ENCODE peak calls at places on chromosomes 4 and X, in seven cellular contexts. K is uterus, Y is body of pancreas, P is testis, V is IMR-90, T is ovary, X is HepG2. S is an unnamed sample.
A peak's percentile ranks its signal among the peaks of the same experiment; 100 is the strongest.

GRCh38 chr4:156710571-156711195 is 260.9 kb downstream of the PDGFC start:
- DNase-seq in K (no peak), T (no peak), Y (no peak), P (no peak), V (peak; percentile 44), X (peak; percentile 42), S (no peak)

GRCh38 chrX:125387945-125388344 is 68.3 kb downstream of the TEX13C start:
- DNase-seq in Y (no peak), X (no peak), V (no peak), K (no peak), P (no peak), T (no peak), S (no peak)

GRCh38 chrX:69510137-69510715 is 6.1 kb downstream of the NALF2 start:
- DNase-seq in T (no peak), V (no peak), Y (no peak), X (no peak), P (no peak), K (no peak), S (no peak)

GRCh38 chr4:7067147-7067522 is 729 bp downstream of the GRPEL1 start:
- DNase-seq in X (peak; percentile 40), K (no peak), P (no peak), Y (no peak), V (no peak), T (no peak), S (peak; percentile 51)

GRCh38 chr4:112284662-112285411 is 867 bp downstream of the TIFA start:
- DNase-seq in P (peak; percentile 30), Y (peak; percentile 56), K (no peak), X (no peak), T (no peak), V (peak; percentile 24), S (no peak)

GRCh38 chr4:120071192-120071795 is 4.6 kb upstream of the MAD2L1 start:
- DNase-seq in V (peak; percentile 80), Y (peak; percentile 63), X (peak; percentile 43), T (no peak), K (no peak), P (no peak), S (no peak)

GRCh38 chrX:15675490-15675921 is 10.9 kb upstream of the CLTRN start:
- DNase-seq in X (no peak), V (no peak), Y (peak; percentile 92), K (no peak), P (peak; percentile 86), T (peak; percentile 94), S (peak; percentile 89)

GRCh38 chr4:17823871-17824669 is 13.3 kb downstream of the NCAPG start:
- DNase-seq in P (no peak), K (no peak), V (no peak), X (no peak), Y (no peak), T (no peak), S (no peak)

GRCh38 chrX:13599491-13599890 is 30.1 kb downstream of the EGFL6 start:
- DNase-seq in K (no peak), P (no peak), T (no peak), X (no peak), V (no peak), Y (no peak), S (no peak)

GRCh38 chr4:7295201-7295916 is 103.0 kb downstream of the SORCS2 start:
- DNase-seq in V (no peak), K (peak; percentile 75), T (peak; percentile 76), P (peak; percentile 48), Y (peak; percentile 20), X (no peak), S (no peak)

GRCh38 chr4:81215936-81216335 is 914 bp upstream of the PRKG2 start:
- DNase-seq in V (no peak), Y (no peak), K (no peak), T (no peak), X (no peak), P (no peak), S (no peak)

GRCh38 chrX:20015422-20015821 is 24.6 kb upstream of the BCLAF3 start:
- DNase-seq in X (no peak), Y (no peak), P (no peak), K (no peak), T (no peak), V (no peak), S (no peak)

GRCh38 chr4:161894493-161895167 is 269.2 kb downstream of the FSTL5 start:
- DNase-seq in X (no peak), P (no peak), V (no peak), K (no peak), Y (no peak), T (no peak), S (no peak)

GRCh38 chr4:174255790-174256189 is 27.7 kb downstream of the FBXO8 start:
- DNase-seq in K (no peak), P (no peak), V (peak; percentile 92), T (no peak), Y (no peak), X (no peak), S (no peak)

GRCh38 chrX:151789179-151789800 is 54.7 kb downstream of the CNGA2 start:
- DNase-seq in X (no peak), V (peak; percentile 45), T (peak; percentile 50), Y (peak; percentile 19), P (no peak), K (peak; percentile 64), S (peak; percentile 32)

GRCh38 chr4:35521682-35522081 is 722.6 kb downstream of the ARAP2 start:
- DNase-seq in K (no peak), X (no peak), P (no peak), T (no peak), Y (no peak), V (no peak), S (no peak)

DNA sequence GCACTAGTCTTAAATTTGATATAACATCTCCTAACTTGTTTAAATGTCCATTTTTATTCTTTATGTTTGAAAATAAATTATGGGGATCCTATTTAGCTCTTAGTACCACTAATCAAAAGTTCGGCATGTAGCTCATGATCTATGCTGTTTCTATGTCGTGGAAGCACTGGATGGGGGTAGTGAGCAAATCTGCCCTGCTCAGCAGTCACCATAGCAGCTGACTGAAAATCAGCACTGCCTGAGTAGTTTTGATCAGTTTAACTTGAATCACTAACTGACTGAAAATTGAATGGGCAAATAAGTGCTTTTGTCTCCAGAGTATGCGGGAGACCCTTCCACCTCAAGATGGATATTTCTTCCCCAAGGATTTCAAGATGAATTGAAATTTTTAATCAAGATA is 27.6 kb downstream of the NUDT6 start:
- DNase-seq in K (no peak), Y (no peak), T (no peak), X (no peak), V (no peak), P (no peak), S (no peak)
- H3K4me1 ChIP-seq in K (peaks cover 4% of the 10 kb centered on the region), Y (no peaks in the 10 kb centered on the region), T (no peaks in the 10 kb centered on the region), X (no peaks in the 10 kb centered on the region), V (peaks cover 13% of the 10 kb centered on the region), P (peaks cover 4% of the 10 kb centered on the region), S (peaks cover 26% of the 10 kb centered on the region)

GRCh38 chrX:129648514-129649267 is 6.1 kb downstream of the APLN start:
- DNase-seq in V (no peak), P (no peak), Y (no peak), X (no peak), K (no peak), T (no peak), S (peak; percentile 9)
- TF ChIP-seq POLR2A in V (no peak), P (no peak), Y (no peak), X (no peak), K (no peak), T (no peak), S (no peak)

GRCh38 chr4:89259435-89260028 is 48.1 kb downstream of the GPRIN3 start:
- DNase-seq in T (no peak), X (no peak), P (no peak), Y (no peak), K (no peak), V (no peak), S (no peak)
- H3K4me1 ChIP-seq in T (no peaks in the 10 kb centered on the region), X (no peaks in the 10 kb centered on the region), P (no peaks in the 10 kb centered on the region), Y (peaks cover 14% of the 10 kb centered on the region), K (no peaks in the 10 kb centered on the region), V (no peaks in the 10 kb centered on the region), S (no peaks in the 10 kb centered on the region)

GRCh38 chrX:154373340-154374306 is 811 bp downstream of the FLNA start:
- DNase-seq in K (peak; percentile 69), Y (peak; percentile 84), V (peak; percentile 83), T (peak; percentile 71), P (peak; percentile 76), X (peak; percentile 59), S (peak; percentile 67)

GRCh38 chrX:154372612-154373022 is 1.8 kb downstream of the FLNA start:
- DNase-seq in Y (no peak), V (peak; percentile 65), X (peak; percentile 27), P (no peak), T (no peak), K (peak; percentile 51), S (no peak)

GRCh38 chrX:154376768-154377167 is 2.3 kb upstream of the EMD start:
- DNase-seq in X (no peak), V (peak; percentile 24), K (peak; percentile 74), P (no peak), T (peak; percentile 74), Y (no peak), S (no peak)

GRCh38 chrX:154375156-154375504 is 696 bp upstream of the FLNA start:
- DNase-seq in V (no peak), T (no peak), P (no peak), X (no peak), Y (no peak), K (no peak), S (no peak)

GRCh38 chrX:154374361-154375155 is at the start of gene FLNA:
- DNase-seq in V (no peak), K (peak; percentile 79), P (peak; percentile 24), T (peak; percentile 77), Y (peak; percentile 66), X (no peak), S (peak; percentile 53)
- TF ChIP-seq POLR2A in V (no peak), K (peak; percentile 60), P (no peak), T (no peak), Y (no peak), X (no peak), S (no peak)

S was measured in stomach.